ENCODE peak calls at places on chromosomes 3 and 15, in four cellular contexts. O, K, C and B are unnamed samples.

GRCh38 chr15:73362900-73363299 is 5.9 kb downstream of the HCN4 start:
- DNase-seq in O (no peak), K (no peak), C (no peak), B (no peak)

GRCh38 chr3:85487375-85487774 is 528.6 kb downstream of the CADM2 start:
- DNase-seq in O (no peak), K (no peak), C (no peak), B (no peak)

GRCh38 chr15:90037961-90038633 is 37.0 kb downstream of the ZNF710 start:
- DNase-seq in O (no peak), K (no peak), C (peak), B (no peak)

GRCh38 chr15:48702569-48703239 is 57.2 kb upstream of the FBN1 start:
- DNase-seq in O (no peak), K (no peak), C (no peak), B (no peak)

GRCh38 chr3:184712579-184713355 is 903 bp upstream of the MAGEF1 start:
- DNase-seq in O (no peak), K (no peak), C (no peak), B (no peak)

GRCh38 chr3:138222316-138222715 is 35.2 kb downstream of the ARMC8 start:
- DNase-seq in O (no peak), K (no peak), C (no peak), B (no peak)

GRCh38 chr3:197305854-197306253 is 7.4 kb upstream of the DLG1 start:
- DNase-seq in O (no peak), K (no peak), C (peak), B (no peak)

GRCh38 chr3:195811756-195812155 is at the start of gene MUC4:
- DNase-seq in O (no peak), K (no peak), C (no peak), B (no peak)

GRCh38 chr15:50166216-50166615 is 15.8 kb upstream of the SLC27A2 start:
- DNase-seq in O (no peak), K (no peak), C (no peak), B (no peak)

GRCh38 chr3:84836961-84837360 is 121.8 kb upstream of the CADM2 start:
- DNase-seq in O (no peak), K (peak), C (no peak), B (no peak)

GRCh38 chr15:42344763-42345162 is 14.5 kb upstream of the CAPN3 start:
- DNase-seq in O (no peak), K (no peak), C (no peak), B (no peak)

GRCh38 chr3:35659808-35660207 is 20.5 kb downstream of the ARPP21 start:
- DNase-seq in O (no peak), K (no peak), C (no peak), B (no peak)

GRCh38 chr3:81105761-81106160 is 655.7 kb downstream of the GBE1 start:
- DNase-seq in O (no peak), K (no peak), C (no peak), B (no peak)

GRCh38 chr3:8840556-8840955 is 71.1 kb upstream of the OXTR start:
- DNase-seq in O (no peak), K (no peak), C (no peak), B (no peak)

GRCh38 chr3:137325934-137326333 is 368.2 kb downstream of the IL20RB start:
- DNase-seq in O (no peak), K (no peak), C (no peak), B (no peak)

GRCh38 chr3:36543276-36543997 is 163.1 kb downstream of the STAC start:
- DNase-seq in O (no peak), K (no peak), C (no peak), B (no peak)

GRCh38 chr15:29822685-29823459 is 604 bp upstream of the TJP1 start:
- DNase-seq in O (no peak), K (no peak), C (no peak), B (no peak)

GRCh38 chr3:34157491-34157890 is 359.1 kb downstream of the PDCD6IP start:
- DNase-seq in O (no peak), K (no peak), C (no peak), B (no peak)

GRCh38 chr15:78709263-78709882 is 68.4 kb upstream of the CHRNB4 start:
- DNase-seq in O (peak), K (no peak), C (peak), B (peak)

GRCh38 chr3:186361612-186362408 is at the start of gene DGKG:
- DNase-seq in O (peak), K (no peak), C (peak), B (peak)

GRCh38 chr3:45688194-45688881 is 858 bp upstream of the SACM1L start:
- DNase-seq in O (peak), K (no peak), C (no peak), B (no peak)

GRCh38 chr3:46097691-46098241 is 70.5 kb upstream of the XCR1 start:
- DNase-seq in O (no peak), K (no peak), C (no peak), B (no peak)

GRCh38 chr3:122283796-122284445 is 41.1 kb upstream of the CSTA start:
- DNase-seq in O (peak), K (no peak), C (no peak), B (no peak)

GRCh38 chr15:79088426-79089205 is 2.0 kb downstream of the RASGRF1 start:
- DNase-seq in O (no peak), K (no peak), C (no peak), B (no peak)

GRCh38 chr3:179929091-179929529 is 107.6 kb downstream of the PEX5L start:
- DNase-seq in O (peak), K (no peak), C (no peak), B (no peak)

GRCh38 chr15:64503197-64503596 is 42.8 kb downstream of the ZNF609 start:
- DNase-seq in O (no peak), K (no peak), C (no peak), B (no peak)

GRCh38 chr3:153615863-153616262 is 453.8 kb downstream of the RAP2B start:
- DNase-seq in O (no peak), K (no peak), C (no peak), B (no peak)

GRCh38 chr3:69767571-69767970 is 28.3 kb downstream of the MITF start:
- DNase-seq in O (no peak), K (no peak), C (no peak), B (no peak)

GRCh38 chr15:101436526-101436925 is 53.0 kb downstream of the PCSK6 start:
- DNase-seq in O (no peak), K (no peak), C (no peak), B (no peak)

GRCh38 chr3:189122526-189123205 is 49.1 kb upstream of the TPRG1 start:
- DNase-seq in O (no peak), K (no peak), C (no peak), B (no peak)

GRCh38 chr3:146817705-146818104 is 212.6 kb upstream of the PLSCR5 start:
- DNase-seq in O (no peak), K (no peak), C (no peak), B (no peak)

GRCh38 chr15:66603301-66604179 is 37.7 kb upstream of the LCTL start:
- DNase-seq in O (peak), K (peak), C (peak), B (peak)

GRCh38 chr3:152707314-152707713 is 127.6 kb upstream of the P2RY1 start:
- DNase-seq in O (peak), K (no peak), C (no peak), B (no peak)

GRCh38 chr15:65659502-65660052 is 37.8 kb downstream of the SLC24A1 start:
- DNase-seq in O (no peak), K (no peak), C (no peak), B (no peak)

GRCh38 chr3:194315965-194316361 is 35.2 kb downstream of the CPN2 start:
- DNase-seq in O (no peak), K (no peak), C (no peak), B (no peak)

GRCh38 chr3:30934208-30934550 is 39.7 kb upstream of the GADL1 start:
- DNase-seq in O (peak), K (peak), C (no peak), B (no peak)

GRCh38 chr3:178082508-178082907 is 453.7 kb upstream of the KCNMB2 start:
- DNase-seq in O (no peak), K (no peak), C (no peak), B (no peak)

GRCh38 chr3:197189633-197190032 is 108.8 kb downstream of the DLG1 start:
- DNase-seq in O (no peak), K (no peak), C (no peak), B (no peak)

GRCh38 chr3:44033123-44033522 is 208.6 kb upstream of the TOPAZ1 start:
- DNase-seq in O (no peak), K (no peak), C (no peak), B (no peak)

GRCh38 chr3:44031387-44032380 is 210.0 kb upstream of the TOPAZ1 start:
- DNase-seq in O (no peak), K (no peak), C (no peak), B (no peak)

GRCh38 chr3:44029100-44029499 is 212.6 kb upstream of the TOPAZ1 start:
- DNase-seq in O (no peak), K (no peak), C (no peak), B (no peak)

GRCh38 chr3:44032487-44032886 is 209.2 kb upstream of the TOPAZ1 start:
- DNase-seq in O (no peak), K (no peak), C (no peak), B (no peak)

GRCh38 chr3:44030690-44031344 is 210.9 kb upstream of the TOPAZ1 start:
- DNase-seq in O (no peak), K (no peak), C (no peak), B (no peak)
- TF ChIP-seq TAF1 in O (no peak), K (no peak), C (no peak), B (no peak)

GRCh38 chr15:98713585-98714001 is 65.3 kb downstream of the IGF1R start:
- DNase-seq in O (no peak), K (no peak), C (no peak), B (peak)

GRCh38 chr15:98712845-98713584 is 64.7 kb downstream of the IGF1R start:
- DNase-seq in O (peak), K (no peak), C (no peak), B (no peak)

GRCh38 chr15:98715890-98716443 is 67.6 kb downstream of the IGF1R start:
- DNase-seq in O (no peak), K (no peak), C (no peak), B (no peak)

GRCh38 chr15:98715401-98715800 is 67.1 kb downstream of the IGF1R start:
- DNase-seq in O (no peak), K (no peak), C (no peak), B (no peak)

DNA sequence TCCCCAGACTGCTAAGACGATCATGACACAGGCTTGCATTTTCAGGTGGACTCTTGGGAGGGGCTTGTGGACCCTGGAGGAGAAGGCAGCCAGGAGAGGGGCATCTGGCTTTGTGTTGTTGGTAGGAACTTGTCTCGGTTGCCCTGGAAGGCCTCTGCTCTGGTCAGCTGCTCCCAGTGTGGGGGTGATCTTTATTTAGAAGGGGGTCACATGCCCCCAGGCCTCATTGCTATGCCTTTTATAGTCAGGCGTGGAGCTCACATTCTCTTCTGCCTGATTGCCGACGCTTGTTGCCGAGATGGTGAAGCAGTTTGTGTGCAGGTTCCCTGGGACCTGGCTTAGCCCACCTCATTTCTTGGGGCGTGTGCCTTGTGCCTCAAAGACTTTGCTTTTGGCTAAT is 66.6 kb downstream of the IGF1R start:
- DNase-seq in O (no peak), K (no peak), C (no peak), B (no peak)
- TF ChIP-seq POLR2AphosphoS5 in O (no peak), K (no peak), C (no peak), B (no peak)

GRCh38 chr3:63523100-63523499 is 129.4 kb upstream of the SNTN start:
- DNase-seq in O (peak), K (no peak), C (no peak), B (no peak)
- TF ChIP-seq TAF1 in O (no peak), K (no peak), C (no peak), B (no peak)

GRCh38 chr3:187521546-187521945 is 148.6 kb downstream of the SST start:
- DNase-seq in O (no peak), K (no peak), C (no peak), B (no peak)
- TF ChIP-seq POLR2AphosphoS5 in O (no peak), K (no peak), C (no peak), B (no peak)

GRCh38 chr3:98612587-98612986 is 19.2 kb upstream of the CPOX start:
- DNase-seq in O (no peak), K (peak), C (no peak), B (no peak)

GRCh38 chr3:98602078-98602678 is 8.8 kb upstream of the CPOX start:
- DNase-seq in O (peak), K (no peak), C (no peak), B (no peak)

GRCh38 chr3:98612996-98613517 is 19.6 kb upstream of the CPOX start:
- DNase-seq in O (no peak), K (no peak), C (no peak), B (no peak)

GRCh38 chr3:98613616-98614015 is 20.2 kb upstream of the CPOX start:
- DNase-seq in O (no peak), K (no peak), C (no peak), B (no peak)

DNA sequence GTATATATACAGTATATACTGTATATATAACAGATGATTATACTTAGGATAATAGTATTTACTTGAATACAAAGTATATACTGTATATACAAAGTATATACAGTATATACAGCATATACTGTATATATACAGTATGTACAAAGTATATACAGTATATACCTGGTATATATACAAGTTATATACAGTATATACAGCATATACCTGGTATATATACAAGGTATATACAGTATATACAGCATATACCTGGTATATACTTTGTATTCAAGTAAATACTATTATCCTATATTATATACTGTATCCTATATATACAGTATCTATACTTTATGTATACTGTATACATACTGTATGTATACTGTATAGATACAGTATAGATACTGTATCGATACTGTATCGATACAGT is 14.6 kb upstream of the CPOX start:
- DNase-seq in O (no peak), K (no peak), C (no peak), B (no peak)
- TF ChIP-seq TAF1 in O (no peak), K (no peak), C (no peak), B (no peak)

GRCh38 chr15:52798529-52799101 is 8.5 kb upstream of the ONECUT1 start:
- DNase-seq in O (no peak), K (no peak), C (no peak), B (no peak)
- TF ChIP-seq POLR2AphosphoS5 in O (no peak), K (peak), C (no peak), B (no peak)

GRCh38 chr3:11240496-11240895 is 31.7 kb upstream of the ATG7 start:
- DNase-seq in O (no peak), K (no peak), C (no peak), B (no peak)
- TF ChIP-seq TAF1 in O (no peak), K (no peak), C (no peak), B (no peak)

GRCh38 chr15:33009026-33009425 is 185.5 kb downstream of the FMN1 start:
- DNase-seq in O (no peak), K (no peak), C (no peak), B (no peak)

GRCh38 chr15:33009603-33010002 is 184.9 kb downstream of the FMN1 start:
- DNase-seq in O (no peak), K (no peak), C (no peak), B (no peak)

GRCh38 chr15:33011976-33012375 is 182.5 kb downstream of the FMN1 start:
- DNase-seq in O (no peak), K (no peak), C (no peak), B (no peak)

GRCh38 chr15:33016405-33017024 is 178.0 kb downstream of the FMN1 start:
- DNase-seq in O (no peak), K (no peak), C (no peak), B (no peak)

GRCh38 chr15:33013827-33014445 is 180.6 kb downstream of the FMN1 start:
- DNase-seq in O (no peak), K (no peak), C (no peak), B (no peak)
- TF ChIP-seq POLR2AphosphoS5 in O (peak), K (no peak), C (no peak), B (no peak)

GRCh38 chr3:190526787-190527767 is 13.2 kb downstream of the IL1RAP start:
- DNase-seq in O (no peak), K (no peak), C (no peak), B (no peak)
- TF ChIP-seq TAF1 in O (no peak), K (no peak), C (no peak), B (no peak)

GRCh38 chr3:29335438-29335837 is 54.6 kb downstream of the RBMS3 start:
- DNase-seq in O (peak), K (no peak), C (no peak), B (no peak)
- TF ChIP-seq POLR2AphosphoS5 in O (peak), K (no peak), C (no peak), B (no peak)